ENCODE peak calls at places on chromosomes 12 and 14, in nine cellular contexts. One of them, this sample, is unnamed.

GRCh38 chr12:118714051-118714460 is 267.3 kb upstream of the SRRM4 start:
- DNase-seq in AG09309: no peak
- DNase-seq in endothelial cell: peak; percentile 52
- DNase-seq in caudate nucleus: no peak
- DNase-seq in iPS-NIHi11: peak; percentile 80
- DNase-seq in GM12892: peak; percentile 23
- DNase-seq in T-helper 2 cell: no peak
- DNase-seq in globus pallidus: peak; percentile 74
- DNase-seq in foreskin fibroblast: no peak
- DNase-seq in this sample: no peak

GRCh38 chr12:128969480-128970055 is 116.3 kb downstream of the GLT1D1 start:
- DNase-seq in foreskin fibroblast: no peak
- DNase-seq in globus pallidus: peak; percentile 16
- DNase-seq in iPS-NIHi11: peak; percentile 66
- DNase-seq in T-helper 2 cell: no peak
- DNase-seq in caudate nucleus: peak; percentile 52
- DNase-seq in endothelial cell: peak; percentile 29
- DNase-seq in AG09309: no peak
- DNase-seq in GM12892: peak; percentile 65
- DNase-seq in this sample: no peak

GRCh38 chr14:102417646-102418045 is 54.9 kb downstream of the TECPR2 start:
- DNase-seq in GM12892: no peak
- DNase-seq in endothelial cell: no peak
- DNase-seq in caudate nucleus: no peak
- DNase-seq in foreskin fibroblast: no peak
- DNase-seq in T-helper 2 cell: no peak
- DNase-seq in globus pallidus: no peak
- DNase-seq in iPS-NIHi11: no peak
- DNase-seq in AG09309: no peak
- DNase-seq in this sample: no peak

GRCh38 chr14:75504411-75504810 is 17.9 kb upstream of the BATF start:
- DNase-seq in caudate nucleus: no peak
- DNase-seq in iPS-NIHi11: no peak
- DNase-seq in AG09309: no peak
- DNase-seq in foreskin fibroblast: no peak
- DNase-seq in endothelial cell: no peak
- DNase-seq in GM12892: no peak
- DNase-seq in globus pallidus: no peak
- DNase-seq in T-helper 2 cell: no peak
- DNase-seq in this sample: no peak

GRCh38 chr12:112877006-112877405 is 29.8 kb upstream of the OAS1 start:
- DNase-seq in caudate nucleus: no peak
- DNase-seq in T-helper 2 cell: no peak
- DNase-seq in GM12892: no peak
- DNase-seq in globus pallidus: no peak
- DNase-seq in AG09309: no peak
- DNase-seq in endothelial cell: no peak
- DNase-seq in foreskin fibroblast: no peak
- DNase-seq in iPS-NIHi11: no peak
- DNase-seq in this sample: no peak

GRCh38 chr14:92676448-92677086 is 71.9 kb downstream of the LGMN start:
- DNase-seq in caudate nucleus: no peak
- DNase-seq in iPS-NIHi11: no peak
- DNase-seq in AG09309: no peak
- DNase-seq in foreskin fibroblast: no peak
- DNase-seq in endothelial cell: no peak
- DNase-seq in globus pallidus: no peak
- DNase-seq in GM12892: no peak
- DNase-seq in T-helper 2 cell: no peak
- DNase-seq in this sample: no peak

GRCh38 chr12:3055712-3056467 is 21.3 kb upstream of the TSPAN9 start:
- DNase-seq in globus pallidus: no peak
- DNase-seq in iPS-NIHi11: peak; percentile 46
- DNase-seq in foreskin fibroblast: no peak
- DNase-seq in GM12892: no peak
- DNase-seq in AG09309: no peak
- DNase-seq in caudate nucleus: no peak
- DNase-seq in endothelial cell: no peak
- DNase-seq in T-helper 2 cell: no peak
- DNase-seq in this sample: no peak

GRCh38 chr14:85471156-85471555 is 58.8 kb upstream of the FLRT2 start:
- DNase-seq in caudate nucleus: no peak
- DNase-seq in iPS-NIHi11: no peak
- DNase-seq in T-helper 2 cell: no peak
- DNase-seq in foreskin fibroblast: peak; percentile 58
- DNase-seq in AG09309: peak; percentile 59
- DNase-seq in GM12892: no peak
- DNase-seq in endothelial cell: no peak
- DNase-seq in globus pallidus: no peak
- DNase-seq in this sample: no peak

GRCh38 chr12:89682284-89682683 is 26.4 kb downstream of the ATP2B1 start:
- DNase-seq in GM12892: no peak
- DNase-seq in foreskin fibroblast: no peak
- DNase-seq in AG09309: no peak
- DNase-seq in T-helper 2 cell: no peak
- DNase-seq in endothelial cell: no peak
- DNase-seq in globus pallidus: no peak
- DNase-seq in caudate nucleus: no peak
- DNase-seq in iPS-NIHi11: no peak
- DNase-seq in this sample: no peak

GRCh38 chr12:49089831-49090773 is 4.5 kb downstream of the DHH start:
- DNase-seq in caudate nucleus: no peak
- DNase-seq in globus pallidus: no peak
- DNase-seq in foreskin fibroblast: peak; percentile 71
- DNase-seq in T-helper 2 cell: peak; percentile 19
- DNase-seq in endothelial cell: peak; percentile 74
- DNase-seq in GM12892: no peak
- DNase-seq in AG09309: no peak
- DNase-seq in iPS-NIHi11: peak; percentile 50
- DNase-seq in this sample: no peak

GRCh38 chr12:14558377-14559051 is 9.2 kb downstream of the PLBD1 start:
- DNase-seq in T-helper 2 cell: no peak
- DNase-seq in AG09309: no peak
- DNase-seq in foreskin fibroblast: no peak
- DNase-seq in caudate nucleus: no peak
- DNase-seq in iPS-NIHi11: no peak
- DNase-seq in endothelial cell: no peak
- DNase-seq in globus pallidus: no peak
- DNase-seq in GM12892: no peak
- DNase-seq in this sample: no peak

GRCh38 chr14:69979882-69980281 is 100.7 kb downstream of the SMOC1 start:
- DNase-seq in iPS-NIHi11: no peak
- DNase-seq in AG09309: no peak
- DNase-seq in T-helper 2 cell: no peak
- DNase-seq in foreskin fibroblast: no peak
- DNase-seq in GM12892: no peak
- DNase-seq in globus pallidus: peak; percentile 83
- DNase-seq in endothelial cell: no peak
- DNase-seq in caudate nucleus: peak; percentile 48
- DNase-seq in this sample: no peak

GRCh38 chr14:91324606-91324950 is 80.1 kb upstream of the GPR68 start:
- DNase-seq in globus pallidus: no peak
- DNase-seq in AG09309: no peak
- DNase-seq in GM12892: no peak
- DNase-seq in iPS-NIHi11: no peak
- DNase-seq in caudate nucleus: no peak
- DNase-seq in foreskin fibroblast: no peak
- DNase-seq in endothelial cell: no peak
- DNase-seq in T-helper 2 cell: no peak
- DNase-seq in this sample: no peak

GRCh38 chr12:24231298-24231697 is 281.8 kb upstream of the SOX5 start:
- DNase-seq in globus pallidus: no peak
- DNase-seq in AG09309: no peak
- DNase-seq in GM12892: no peak
- DNase-seq in T-helper 2 cell: no peak
- DNase-seq in foreskin fibroblast: no peak
- DNase-seq in endothelial cell: no peak
- DNase-seq in iPS-NIHi11: no peak
- DNase-seq in caudate nucleus: no peak
- DNase-seq in this sample: no peak

GRCh38 chr14:61388173-61388975 is 67.0 kb downstream of the PRKCH start:
- DNase-seq in caudate nucleus: no peak
- DNase-seq in GM12892: no peak
- DNase-seq in AG09309: peak; percentile 2
- DNase-seq in endothelial cell: no peak
- DNase-seq in globus pallidus: peak; percentile 7
- DNase-seq in T-helper 2 cell: peak; percentile 69
- DNase-seq in iPS-NIHi11: no peak
- DNase-seq in foreskin fibroblast: peak; percentile 52
- DNase-seq in this sample: peak; percentile 19

GRCh38 chr12:89709994-89710872 is 1.6 kb upstream of the ATP2B1 start:
- DNase-seq in iPS-NIHi11: peak; percentile 69
- DNase-seq in globus pallidus: no peak
- DNase-seq in caudate nucleus: peak; percentile 78
- DNase-seq in T-helper 2 cell: peak; percentile 10
- DNase-seq in foreskin fibroblast: peak; percentile 76
- DNase-seq in AG09309: peak; percentile 14
- DNase-seq in GM12892: no peak
- DNase-seq in endothelial cell: peak; percentile 62
- DNase-seq in this sample: no peak

GRCh38 chr12:53575502-53576264 is 50.5 kb downstream of the ATF7 start:
- DNase-seq in iPS-NIHi11: no peak
- DNase-seq in caudate nucleus: no peak
- DNase-seq in T-helper 2 cell: no peak
- DNase-seq in foreskin fibroblast: peak; percentile 87
- DNase-seq in endothelial cell: no peak
- DNase-seq in GM12892: no peak
- DNase-seq in globus pallidus: no peak
- DNase-seq in AG09309: no peak
- DNase-seq in this sample: no peak

GRCh38 chr12:26936559-26937442 is 980 bp downstream of the INTS13 start:
- DNase-seq in foreskin fibroblast: peak; percentile 11
- DNase-seq in endothelial cell: no peak
- DNase-seq in AG09309: no peak
- DNase-seq in T-helper 2 cell: peak; percentile 37
- DNase-seq in globus pallidus: no peak
- DNase-seq in caudate nucleus: no peak
- DNase-seq in GM12892: no peak
- DNase-seq in iPS-NIHi11: no peak
- DNase-seq in this sample: no peak

GRCh38 chr14:33714527-33715222 is 236.2 kb downstream of the EGLN3 start:
- DNase-seq in GM12892: no peak
- DNase-seq in globus pallidus: no peak
- DNase-seq in AG09309: no peak
- DNase-seq in endothelial cell: no peak
- DNase-seq in iPS-NIHi11: no peak
- DNase-seq in T-helper 2 cell: no peak
- DNase-seq in foreskin fibroblast: peak; percentile 80
- DNase-seq in caudate nucleus: no peak
- DNase-seq in this sample: no peak

GRCh38 chr12:81162725-81163124 is 84.8 kb downstream of the ACSS3 start:
- DNase-seq in foreskin fibroblast: no peak
- DNase-seq in globus pallidus: no peak
- DNase-seq in GM12892: no peak
- DNase-seq in T-helper 2 cell: no peak
- DNase-seq in AG09309: no peak
- DNase-seq in endothelial cell: no peak
- DNase-seq in caudate nucleus: no peak
- DNase-seq in iPS-NIHi11: no peak
- DNase-seq in this sample: no peak

GRCh38 chr12:109963330-109963729 is 32.8 kb downstream of the GIT2 start:
- DNase-seq in foreskin fibroblast: no peak
- DNase-seq in AG09309: no peak
- DNase-seq in caudate nucleus: no peak
- DNase-seq in GM12892: no peak
- DNase-seq in T-helper 2 cell: no peak
- DNase-seq in globus pallidus: no peak
- DNase-seq in iPS-NIHi11: no peak
- DNase-seq in endothelial cell: no peak
- DNase-seq in this sample: no peak

GRCh38 chr12:56834886-56835285 is 71.8 kb downstream of the HSD17B6 start:
- DNase-seq in T-helper 2 cell: no peak
- DNase-seq in endothelial cell: no peak
- DNase-seq in AG09309: no peak
- DNase-seq in caudate nucleus: no peak
- DNase-seq in GM12892: no peak
- DNase-seq in iPS-NIHi11: no peak
- DNase-seq in foreskin fibroblast: no peak
- DNase-seq in globus pallidus: no peak
- DNase-seq in this sample: no peak

GRCh38 chr12:127509066-127509778 is 757.7 kb upstream of the TMEM132C start:
- DNase-seq in globus pallidus: no peak
- DNase-seq in foreskin fibroblast: peak; percentile 94
- DNase-seq in AG09309: peak; percentile 77
- DNase-seq in endothelial cell: no peak
- DNase-seq in iPS-NIHi11: no peak
- DNase-seq in T-helper 2 cell: no peak
- DNase-seq in caudate nucleus: no peak
- DNase-seq in GM12892: no peak
- DNase-seq in this sample: no peak

GRCh38 chr12:42326466-42327226 is 679 bp downstream of the PPHLN1 start:
- DNase-seq in GM12892: no peak
- DNase-seq in globus pallidus: no peak
- DNase-seq in iPS-NIHi11: peak; percentile 11
- DNase-seq in AG09309: no peak
- DNase-seq in foreskin fibroblast: peak; percentile 50
- DNase-seq in endothelial cell: no peak
- DNase-seq in caudate nucleus: no peak
- DNase-seq in T-helper 2 cell: no peak
- DNase-seq in this sample: no peak

GRCh38 chr12:55927588-55928502 is at the start of gene PYM1:
- DNase-seq in GM12892: peak; percentile 59
- DNase-seq in globus pallidus: peak; percentile 62
- DNase-seq in T-helper 2 cell: peak; percentile 52
- DNase-seq in caudate nucleus: peak; percentile 43
- DNase-seq in foreskin fibroblast: peak; percentile 92
- DNase-seq in endothelial cell: peak; percentile 67
- DNase-seq in AG09309: no peak
- DNase-seq in iPS-NIHi11: peak; percentile 78
- DNase-seq in this sample: peak; percentile 58

GRCh38 chr12:39300799-39301198 is 142.1 kb downstream of the KIF21A start:
- DNase-seq in T-helper 2 cell: no peak
- DNase-seq in globus pallidus: peak; percentile 4
- DNase-seq in foreskin fibroblast: peak; percentile 37
- DNase-seq in AG09309: peak; percentile 2
- DNase-seq in GM12892: no peak
- DNase-seq in caudate nucleus: no peak
- DNase-seq in endothelial cell: no peak
- DNase-seq in iPS-NIHi11: no peak
- DNase-seq in this sample: no peak

GRCh38 chr14:77217551-77217950 is 36.0 kb downstream of the TMEM63C start:
- DNase-seq in GM12892: no peak
- DNase-seq in T-helper 2 cell: no peak
- DNase-seq in AG09309: no peak
- DNase-seq in iPS-NIHi11: no peak
- DNase-seq in caudate nucleus: no peak
- DNase-seq in globus pallidus: no peak
- DNase-seq in endothelial cell: no peak
- DNase-seq in foreskin fibroblast: no peak
- DNase-seq in this sample: no peak

GRCh38 chr12:75632452-75632851 is 121.0 kb upstream of the KRR1 start:
- DNase-seq in iPS-NIHi11: no peak
- DNase-seq in globus pallidus: no peak
- DNase-seq in T-helper 2 cell: no peak
- DNase-seq in endothelial cell: no peak
- DNase-seq in caudate nucleus: no peak
- DNase-seq in GM12892: no peak
- DNase-seq in foreskin fibroblast: no peak
- DNase-seq in AG09309: no peak
- DNase-seq in this sample: no peak

GRCh38 chr14:64721391-64721791 is 17.2 kb downstream of the PLEKHG3 start:
- DNase-seq in iPS-NIHi11: no peak
- DNase-seq in T-helper 2 cell: no peak
- DNase-seq in GM12892: no peak
- DNase-seq in globus pallidus: peak; percentile 50
- DNase-seq in caudate nucleus: no peak
- DNase-seq in endothelial cell: no peak
- DNase-seq in AG09309: peak; percentile 86
- DNase-seq in foreskin fibroblast: peak; percentile 47
- DNase-seq in this sample: no peak

GRCh38 chr12:77847060-77847541 is 16.4 kb downstream of the NAV3 start:
- DNase-seq in GM12892: peak; percentile 5
- DNase-seq in globus pallidus: peak; percentile 35
- DNase-seq in AG09309: no peak
- DNase-seq in caudate nucleus: no peak
- DNase-seq in iPS-NIHi11: no peak
- DNase-seq in T-helper 2 cell: no peak
- DNase-seq in foreskin fibroblast: peak; percentile 67
- DNase-seq in endothelial cell: no peak
- DNase-seq in this sample: no peak

GRCh38 chr14:43687866-43688265 is 819.2 kb downstream of the FSCB start:
- DNase-seq in GM12892: no peak
- DNase-seq in caudate nucleus: no peak
- DNase-seq in endothelial cell: no peak
- DNase-seq in globus pallidus: no peak
- DNase-seq in iPS-NIHi11: no peak
- DNase-seq in foreskin fibroblast: peak; percentile 14
- DNase-seq in AG09309: peak; percentile 14
- DNase-seq in T-helper 2 cell: no peak
- DNase-seq in this sample: no peak